ENCODE peak calls at places on chromosomes 3 and 15, in eight cellular contexts. Z is stimulated activated CD8-positive, alpha-beta memory T cell treated with anti-CD3 and anti-CD28 coated beads, Interleukin-15, amount 100 ng/mL, for 1 hour; F is CD4-positive, alpha-beta T cell; C is MV-4-11; S is Kasumi-1; V is Calu3; L is HT1080; U is M059J. E is an unnamed sample.

GRCh38 chr3:101268987-101269386 is 51.4 kb downstream of the IMPG2 start:
- DNase-seq in Z (no peak), F (no peak), C (no peak), S (no peak), V (no peak), L (no peak), U (no peak), E (no peak)

GRCh38 chr15:34699968-34700640 is 54.7 kb downstream of the GJD2 start:
- DNase-seq in Z (no peak), F (no peak), C (no peak), S (no peak), V (no peak), L (no peak), U (peak), E (no peak)

GRCh38 chr3:178420033-178420432 is 116.2 kb upstream of the KCNMB2 start:
- DNase-seq in Z (no peak), F (no peak), C (no peak), S (no peak), V (no peak), L (no peak), U (no peak), E (no peak)

GRCh38 chr3:98901032-98901464 is 447 bp downstream of the DCBLD2 start:
- DNase-seq in Z (no peak), F (peak), C (no peak), S (peak), V (peak), L (peak), U (peak), E (peak)

GRCh38 chr15:81612631-81613030 is 238.6 kb upstream of the TMC3 start:
- DNase-seq in Z (no peak), F (no peak), C (no peak), S (no peak), V (no peak), L (no peak), U (no peak), E (no peak)

GRCh38 chr3:27570421-27571106 is 86.4 kb upstream of the SLC4A7 start:
- DNase-seq in Z (no peak), F (no peak), C (no peak), S (no peak), V (no peak), L (no peak), U (peak), E (no peak)

GRCh38 chr3:147934316-147935188 is 525.4 kb downstream of the ZIC1 start:
- DNase-seq in Z (no peak), F (no peak), C (no peak), S (no peak), V (no peak), L (no peak), U (no peak), E (no peak)

GRCh38 chr3:61593630-61594029 is 32.3 kb downstream of the PTPRG start:
- DNase-seq in Z (no peak), F (no peak), C (no peak), S (no peak), V (no peak), L (no peak), U (no peak), E (no peak)

GRCh38 chr15:41917767-41918430 is 24.0 kb upstream of the SPTBN5 start:
- DNase-seq in Z (no peak), F (no peak), C (peak), S (peak), V (peak), L (peak), U (peak), E (no peak)

GRCh38 chr3:31980530-31981205 is 394 bp downstream of the OSBPL10 start:
- DNase-seq in Z (no peak), F (peak), C (no peak), S (no peak), V (peak), L (peak), U (peak), E (no peak)

GRCh38 chr3:17431004-17431403 is 311.4 kb downstream of the TBC1D5 start:
- DNase-seq in Z (no peak), F (no peak), C (peak), S (peak), V (no peak), L (peak), U (peak), E (peak)

GRCh38 chr3:53709856-53710674 is 136.2 kb downstream of the CHDH start:
- DNase-seq in Z (peak), F (peak), C (peak), S (peak), V (peak), L (peak), U (peak), E (peak)

GRCh38 chr3:51721062-51721745 is 14.3 kb downstream of the GRM2 start:
- DNase-seq in Z (no peak), F (no peak), C (peak), S (peak), V (no peak), L (no peak), U (no peak), E (no peak)

GRCh38 chr15:38069001-38069400 is 134.6 kb downstream of the TMCO5A start:
- DNase-seq in Z (no peak), F (no peak), C (peak), S (peak), V (peak), L (peak), U (peak), E (peak)

GRCh38 chr3:23519548-23520208 is 286.1 kb upstream of the UBE2E1 start:
- DNase-seq in Z (no peak), F (no peak), C (no peak), S (no peak), V (no peak), L (no peak), U (no peak), E (no peak)

GRCh38 chr15:34359416-34359815 is 7.6 kb downstream of the LPCAT4 start:
- DNase-seq in Z (no peak), F (no peak), C (no peak), S (no peak), V (no peak), L (no peak), U (no peak), E (no peak)

GRCh38 chr3:175005881-175006280 is 146.7 kb downstream of the NAALADL2 start:
- DNase-seq in Z (no peak), F (no peak), C (no peak), S (no peak), V (no peak), L (no peak), U (no peak), E (no peak)

GRCh38 chr3:49642708-49643145 is 31.4 kb upstream of the APEH start:
- DNase-seq in Z (no peak), F (no peak), C (no peak), S (no peak), V (no peak), L (no peak), U (no peak), E (no peak)

GRCh38 chr3:141348848-141349247 is 19.5 kb upstream of the ZBTB38 start:
- DNase-seq in Z (no peak), F (no peak), C (no peak), S (no peak), V (no peak), L (no peak), U (peak), E (no peak)

GRCh38 chr15:40297356-40297755 is 10.4 kb downstream of the PLCB2 start:
- DNase-seq in Z (no peak), F (no peak), C (no peak), S (no peak), V (no peak), L (no peak), U (no peak), E (no peak)

GRCh38 chr3:57184516-57184915 is 15.3 kb downstream of the HESX1 start:
- DNase-seq in Z (no peak), F (no peak), C (no peak), S (no peak), V (no peak), L (no peak), U (no peak), E (no peak)

GRCh38 chr15:29143909-29144308 is 125.7 kb downstream of the NSMCE3 start:
- DNase-seq in Z (no peak), F (no peak), C (no peak), S (no peak), V (no peak), L (peak), U (peak), E (no peak)

GRCh38 chr3:108818404-108818803 is 4.2 kb upstream of the TRAT1 start:
- DNase-seq in Z (peak), F (peak), C (peak), S (peak), V (peak), L (peak), U (peak), E (peak)

GRCh38 chr3:60774617-60775016 is 476.6 kb downstream of the FHIT start:
- DNase-seq in Z (no peak), F (no peak), C (no peak), S (no peak), V (no peak), L (peak), U (peak), E (no peak)

GRCh38 chr3:195900426-195901355 is 7.7 kb downstream of the TNK2 start:
- DNase-seq in Z (no peak), F (peak), C (peak), S (peak), V (peak), L (peak), U (peak), E (peak)

GRCh38 chr15:81419304-81419943 is 45.4 kb upstream of the TMC3 start:
- DNase-seq in Z (no peak), F (no peak), C (no peak), S (no peak), V (no peak), L (peak), U (peak), E (no peak)

GRCh38 chr15:40217166-40217785 is 21.6 kb upstream of the PAK6 start:
- DNase-seq in Z (peak), F (no peak), C (peak), S (peak), V (peak), L (peak), U (peak), E (peak)

GRCh38 chr3:133980550-133980949 is 49.2 kb downstream of the SLCO2A1 start:
- DNase-seq in Z (no peak), F (no peak), C (no peak), S (no peak), V (no peak), L (no peak), U (no peak), E (no peak)

GRCh38 chr3:195004512-195005250 is 266.3 kb downstream of the XXYLT1 start:
- DNase-seq in Z (no peak), F (no peak), C (no peak), S (no peak), V (no peak), L (no peak), U (no peak), E (no peak)

GRCh38 chr3:10194328-10195071 is 29.8 kb downstream of the IRAK2 start:
- DNase-seq in Z (no peak), F (peak), C (no peak), S (peak), V (no peak), L (no peak), U (no peak), E (no peak)

GRCh38 chr15:33076937-33077336 is 117.6 kb downstream of the FMN1 start:
- DNase-seq in Z (no peak), F (no peak), C (no peak), S (no peak), V (no peak), L (no peak), U (no peak), E (no peak)

GRCh38 chr15:101100593-101101442 is 151.0 kb downstream of the CHSY1 start:
- DNase-seq in Z (no peak), F (no peak), C (no peak), S (no peak), V (no peak), L (no peak), U (no peak), E (no peak)

GRCh38 chr3:177744873-177745646 is 547.8 kb upstream of the TBL1XR1 start:
- DNase-seq in Z (no peak), F (no peak), C (peak), S (no peak), V (peak), L (peak), U (peak), E (no peak)

E was measured in AML-193.